ENCODE peak calls at places on chromosome 19, in nine cellular contexts. J is NCI-H345; W is HS-27A; N is heart left ventricle; S is stimulated activated CD4-positive, alpha-beta T cell treated with anti-CD3 and anti-CD28 coated beads, Interleukin-15, amount 100 ng/mL, for 1 hour; E is AG10803; X is LoVo; L is body of pancreas; C is ELR. D is an unnamed sample.

GRCh38 chr19:5424192-5424973 is 30.8 kb upstream of the ZNRF4 start:
- DNase-seq in J (no peak), W (no peak), N (no peak), S (no peak), E (no peak), X (no peak), L (no peak), C (no peak), D (no peak)

GRCh38 chr19:10961073-10961762 is 388 bp downstream of the SMARCA4 start:
- DNase-seq in J (no peak), W (no peak), N (peak), S (no peak), E (peak), X (no peak), L (peak), C (peak), D (no peak)

GRCh38 chr19:14393303-14393702 is 12.1 kb downstream of the ADGRE5 start:
- DNase-seq in J (no peak), W (no peak), N (no peak), S (no peak), E (no peak), X (no peak), L (no peak), C (no peak), D (no peak)

GRCh38 chr19:55321466-55321865 is 3.7 kb downstream of the TMEM150B start:
- DNase-seq in J (no peak), W (no peak), N (no peak), S (no peak), E (no peak), X (no peak), L (no peak), C (no peak), D (no peak)

GRCh38 chr19:24046550-24046949 is 40.4 kb upstream of the ZNF254 start:
- DNase-seq in J (peak), W (no peak), N (no peak), S (no peak), E (no peak), X (no peak), L (no peak), C (no peak), D (no peak)

GRCh38 chr19:51640371-51640770 is 6.3 kb downstream of the SIGLEC14 start:
- DNase-seq in J (no peak), W (no peak), N (no peak), S (no peak), E (no peak), X (no peak), L (no peak), C (no peak), D (no peak)

GRCh38 chr19:50293263-50294004 is 35.7 kb downstream of the KCNC3 start:
- DNase-seq in J (no peak), W (no peak), N (no peak), S (no peak), E (no peak), X (no peak), L (no peak), C (no peak), D (no peak)

GRCh38 chr19:19615086-19615485 is 3.4 kb downstream of the PBX4 start:
- DNase-seq in J (no peak), W (no peak), N (no peak), S (no peak), E (peak), X (peak), L (no peak), C (peak), D (no peak)

GRCh38 chr19:11089254-11090013 is at the start of gene LDLR:
- DNase-seq in J (peak), W (peak), N (peak), S (peak), E (peak), X (peak), L (peak), C (peak), D (peak)

GRCh38 chr19:10086032-10086903 is at the start of gene SHFL:
- DNase-seq in J (peak), W (no peak), N (peak), S (peak), E (peak), X (peak), L (peak), C (peak), D (peak)

GRCh38 chr19:13022859-13023636 is 27.8 kb downstream of the NFIX start:
- DNase-seq in J (no peak), W (peak), N (peak), S (no peak), E (peak), X (peak), L (peak), C (peak), D (no peak)

GRCh38 chr19:12163841-12164240 is 945 bp downstream of the ZNF136 start:
- DNase-seq in J (no peak), W (no peak), N (no peak), S (no peak), E (peak), X (no peak), L (no peak), C (peak), D (no peak)

GRCh38 chr19:10412257-10412977 is 7.9 kb upstream of the PDE4A start:
- DNase-seq in J (peak), W (no peak), N (no peak), S (no peak), E (no peak), X (no peak), L (no peak), C (no peak), D (no peak)